ENCODE peak calls at places on chromosome 13, in four cellular contexts. One of them, this sample, is unnamed.

GRCh38 chr13:50626031-50626643 is 217.4 kb downstream of the DLEU7 start:
- DNase-seq in upper lobe of right lung: no peak
- DNase-seq in tibial nerve: no peak
- DNase-seq in left lung: no peak
- DNase-seq in this sample: peak; percentile 65

GRCh38 chr13:95247857-95248256 is 53.4 kb downstream of the ABCC4 start:
- DNase-seq in tibial nerve: no peak
- DNase-seq in left lung: no peak
- DNase-seq in upper lobe of right lung: no peak
- DNase-seq in this sample: no peak

GRCh38 chr13:112526146-112526853 is 61.7 kb downstream of the TUBGCP3 start:
- DNase-seq in upper lobe of right lung: no peak
- DNase-seq in left lung: no peak
- DNase-seq in tibial nerve: no peak
- DNase-seq in this sample: no peak

GRCh38 chr13:33004454-33004853 is 11.8 kb upstream of the KL start:
- DNase-seq in left lung: no peak
- DNase-seq in tibial nerve: no peak
- DNase-seq in upper lobe of right lung: no peak
- DNase-seq in this sample: no peak

GRCh38 chr13:98103942-98104880 is 38.7 kb upstream of the FARP1 start:
- DNase-seq in left lung: no peak
- DNase-seq in tibial nerve: no peak
- DNase-seq in upper lobe of right lung: no peak
- DNase-seq in this sample: no peak

GRCh38 chr13:80341098-80341701 is at the start of gene SPRY2:
- DNase-seq in left lung: peak; percentile 95
- DNase-seq in upper lobe of right lung: peak; percentile 95
- DNase-seq in tibial nerve: peak; percentile 91
- DNase-seq in this sample: peak; percentile 70

GRCh38 chr13:105441406-105441805 is 1094.1 kb downstream of the EFNB2 start:
- DNase-seq in tibial nerve: no peak
- DNase-seq in left lung: no peak
- DNase-seq in upper lobe of right lung: no peak
- DNase-seq in this sample: no peak

GRCh38 chr13:110403315-110403714 is 96.2 kb downstream of the COL4A2 start:
- DNase-seq in left lung: no peak
- DNase-seq in tibial nerve: no peak
- DNase-seq in upper lobe of right lung: no peak
- DNase-seq in this sample: peak; percentile 83

GRCh38 chr13:29883941-29884518 is 33.6 kb upstream of the UBL3 start:
- DNase-seq in tibial nerve: no peak
- DNase-seq in upper lobe of right lung: no peak
- DNase-seq in left lung: no peak
- DNase-seq in this sample: no peak

GRCh38 chr13:51237887-51238286 is 15.7 kb downstream of the FAM124A start:
- DNase-seq in tibial nerve: no peak
- DNase-seq in upper lobe of right lung: no peak
- DNase-seq in left lung: no peak
- DNase-seq in this sample: no peak

GRCh38 chr13:96532804-96533203 is 442.9 kb downstream of the HS6ST3 start:
- DNase-seq in upper lobe of right lung: no peak
- DNase-seq in left lung: no peak
- DNase-seq in tibial nerve: no peak
- DNase-seq in this sample: no peak

GRCh38 chr13:48018637-48019036 is 17.6 kb upstream of the SUCLA2 start:
- DNase-seq in tibial nerve: no peak
- DNase-seq in left lung: no peak
- DNase-seq in upper lobe of right lung: no peak
- DNase-seq in this sample: no peak

GRCh38 chr13:98979012-98979411 is 1.1 kb upstream of the DOCK9 start:
- DNase-seq in left lung: no peak
- DNase-seq in upper lobe of right lung: no peak
- DNase-seq in tibial nerve: no peak
- DNase-seq in this sample: no peak

GRCh38 chr13:22064854-22065646 is 394.2 kb downstream of the FGF9 start:
- DNase-seq in upper lobe of right lung: no peak
- DNase-seq in tibial nerve: no peak
- DNase-seq in left lung: no peak
- DNase-seq in this sample: no peak

GRCh38 chr13:59424661-59425060 is 739.1 kb downstream of the DIAPH3 start:
- DNase-seq in tibial nerve: no peak
- DNase-seq in upper lobe of right lung: no peak
- DNase-seq in left lung: no peak
- DNase-seq in this sample: no peak

GRCh38 chr13:44396963-44397580 is 23.4 kb downstream of the SERP2 start:
- DNase-seq in left lung: no peak
- DNase-seq in upper lobe of right lung: no peak
- DNase-seq in tibial nerve: no peak
- DNase-seq in this sample: peak; percentile 15

GRCh38 chr13:52454459-52454824 is 836 bp upstream of the CKAP2 start:
- DNase-seq in left lung: no peak
- DNase-seq in upper lobe of right lung: no peak
- DNase-seq in tibial nerve: no peak
- DNase-seq in this sample: no peak

GRCh38 chr13:103104340-103104739 is 38.1 kb upstream of the SLC10A2 start:
- DNase-seq in tibial nerve: no peak
- DNase-seq in upper lobe of right lung: no peak
- DNase-seq in left lung: no peak
- DNase-seq in this sample: no peak

GRCh38 chr13:107721436-107721835 is 493.9 kb downstream of the LIG4 start:
- DNase-seq in upper lobe of right lung: no peak
- DNase-seq in left lung: no peak
- DNase-seq in tibial nerve: no peak
- DNase-seq in this sample: no peak

GRCh38 chr13:57630661-57631606 is 610 bp upstream of the PCDH17 start:
- DNase-seq in left lung: peak; percentile 57
- DNase-seq in upper lobe of right lung: peak; percentile 41
- DNase-seq in tibial nerve: no peak
- DNase-seq in this sample: no peak

GRCh38 chr13:114311908-114312307 is 2.4 kb upstream of the CHAMP1 start:
- DNase-seq in left lung: no peak
- DNase-seq in upper lobe of right lung: no peak
- DNase-seq in tibial nerve: no peak
- DNase-seq in this sample: no peak

GRCh38 chr13:50690020-50690419 is 153.5 kb downstream of the DLEU7 start:
- DNase-seq in left lung: no peak
- DNase-seq in tibial nerve: no peak
- DNase-seq in upper lobe of right lung: no peak
- DNase-seq in this sample: no peak

GRCh38 chr13:98175823-98176222 is 1.2 kb downstream of the RNF113B start:
- DNase-seq in upper lobe of right lung: no peak
- DNase-seq in left lung: no peak
- DNase-seq in tibial nerve: no peak
- DNase-seq in this sample: no peak

GRCh38 chr13:110306960-110307696 is at the start of the genes COL4A1 and COL4A2:
- DNase-seq in left lung: no peak
- DNase-seq in upper lobe of right lung: peak; percentile 78
- DNase-seq in tibial nerve: peak; percentile 64
- DNase-seq in this sample: no peak

GRCh38 chr13:103839460-103839859 is 773.2 kb upstream of the SLC10A2 start:
- DNase-seq in left lung: no peak
- DNase-seq in tibial nerve: no peak
- DNase-seq in upper lobe of right lung: no peak
- DNase-seq in this sample: no peak

GRCh38 chr13:29925457-29925856 is 75.0 kb upstream of the UBL3 start:
- DNase-seq in tibial nerve: peak; percentile 87
- DNase-seq in upper lobe of right lung: peak; percentile 72
- DNase-seq in left lung: no peak
- DNase-seq in this sample: no peak

GRCh38 chr13:74136089-74136658 is 2.0 kb upstream of the KLF12 start:
- DNase-seq in upper lobe of right lung: peak; percentile 64
- DNase-seq in left lung: peak; percentile 76
- DNase-seq in tibial nerve: peak; percentile 27
- DNase-seq in this sample: no peak

GRCh38 chr13:61880576-61881283 is 465.1 kb upstream of the PCDH20 start:
- DNase-seq in left lung: no peak
- DNase-seq in upper lobe of right lung: no peak
- DNase-seq in tibial nerve: no peak
- DNase-seq in this sample: no peak

GRCh38 chr13:105616313-105617075 is 919.0 kb downstream of the EFNB2 start:
- DNase-seq in left lung: no peak
- DNase-seq in tibial nerve: no peak
- DNase-seq in upper lobe of right lung: no peak
- DNase-seq in this sample: no peak

GRCh38 chr13:99040536-99041141 is 62.8 kb upstream of the DOCK9 start:
- DNase-seq in upper lobe of right lung: no peak
- DNase-seq in left lung: no peak
- DNase-seq in tibial nerve: no peak
- DNase-seq in this sample: no peak

GRCh38 chr13:42486711-42487198 is 87.2 kb upstream of the TNFSF11 start:
- DNase-seq in tibial nerve: no peak
- DNase-seq in left lung: no peak
- DNase-seq in upper lobe of right lung: no peak
- DNase-seq in this sample: peak; percentile 16

GRCh38 chr13:99357149-99357596 is 50.0 kb upstream of the GPR183 start:
- DNase-seq in left lung: no peak
- DNase-seq in upper lobe of right lung: no peak
- DNase-seq in tibial nerve: no peak
- DNase-seq in this sample: no peak

GRCh38 chr13:21326155-21327030 is 132.7 kb downstream of the ZDHHC20 start:
- DNase-seq in upper lobe of right lung: peak; percentile 67
- DNase-seq in left lung: no peak
- DNase-seq in tibial nerve: no peak
- DNase-seq in this sample: peak; percentile 31

GRCh38 chr13:93963266-93964131 is 516.0 kb downstream of the DCT start:
- DNase-seq in upper lobe of right lung: no peak
- DNase-seq in left lung: no peak
- DNase-seq in tibial nerve: no peak
- DNase-seq in this sample: no peak

GRCh38 chr13:61094865-61095264 is 320.8 kb downstream of the PCDH20 start:
- DNase-seq in tibial nerve: no peak
- DNase-seq in left lung: no peak
- DNase-seq in upper lobe of right lung: no peak
- DNase-seq in this sample: no peak

GRCh38 chr13:110412132-110412912 is 105.2 kb downstream of the COL4A2 start:
- DNase-seq in upper lobe of right lung: peak; percentile 85
- DNase-seq in left lung: no peak
- DNase-seq in tibial nerve: peak; percentile 95
- DNase-seq in this sample: peak; percentile 97

GRCh38 chr13:33606692-33607091 is 211.3 kb upstream of the RFC3 start:
- DNase-seq in upper lobe of right lung: no peak
- DNase-seq in tibial nerve: no peak
- DNase-seq in left lung: no peak
- DNase-seq in this sample: no peak

GRCh38 chr13:23510979-23511735 is 59.1 kb upstream of the TNFRSF19 start:
- DNase-seq in left lung: no peak
- DNase-seq in tibial nerve: no peak
- DNase-seq in upper lobe of right lung: no peak
- DNase-seq in this sample: no peak
- TF ChIP-seq CTCF in left lung: no peak
- TF ChIP-seq CTCF in tibial nerve: no peak
- TF ChIP-seq CTCF in upper lobe of right lung: no peak
- TF ChIP-seq CTCF in this sample: peak; percentile 29

GRCh38 chr13:40992678-40993077 is 26.4 kb downstream of the ELF1 start:
- DNase-seq in left lung: no peak
- DNase-seq in upper lobe of right lung: no peak
- DNase-seq in tibial nerve: no peak
- DNase-seq in this sample: no peak

GRCh38 chr13:40995997-40996396 is 23.1 kb downstream of the ELF1 start:
- DNase-seq in left lung: no peak
- DNase-seq in tibial nerve: no peak
- DNase-seq in upper lobe of right lung: no peak
- DNase-seq in this sample: no peak

GRCh38 chr13:40993987-40994386 is 25.1 kb downstream of the ELF1 start:
- DNase-seq in tibial nerve: no peak
- DNase-seq in left lung: no peak
- DNase-seq in upper lobe of right lung: no peak
- DNase-seq in this sample: no peak

GRCh38 chr13:40994581-40995230 is 24.4 kb downstream of the ELF1 start:
- DNase-seq in left lung: no peak
- DNase-seq in upper lobe of right lung: no peak
- DNase-seq in tibial nerve: no peak
- DNase-seq in this sample: no peak

DNA sequence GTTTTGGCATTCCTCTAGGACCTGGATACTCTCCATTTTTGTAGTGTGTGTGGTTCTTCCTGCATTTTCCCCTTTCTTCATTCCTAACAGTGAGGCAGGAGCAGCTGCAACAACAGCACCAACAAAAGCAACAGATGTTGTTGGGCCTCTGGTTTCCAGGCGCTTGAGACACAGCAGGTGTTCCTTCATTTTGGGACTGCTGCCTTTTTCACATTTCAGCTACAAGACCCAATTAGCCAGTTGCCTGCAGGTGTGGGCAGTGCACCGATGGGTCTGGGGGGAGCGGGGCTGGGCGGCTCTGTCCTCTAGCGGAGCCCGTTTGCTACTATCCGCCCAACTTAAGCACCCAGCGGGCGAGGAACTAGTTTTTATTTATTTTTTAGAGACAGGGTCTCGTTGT is 26.0 kb downstream of the ELF1 start:
- DNase-seq in tibial nerve: no peak
- DNase-seq in upper lobe of right lung: no peak
- DNase-seq in left lung: no peak
- DNase-seq in this sample: no peak
- H3K36me3 ChIP-seq in tibial nerve: no peaks in the 10 kb centered on the region
- H3K36me3 ChIP-seq in upper lobe of right lung: no peaks in the 10 kb centered on the region
- H3K36me3 ChIP-seq in left lung: peaks cover 6% of the 10 kb centered on the region
- H3K36me3 ChIP-seq in this sample: peaks cover 1% of the 10 kb centered on the region

GRCh38 chr13:37303610-37304009 is 198.1 kb upstream of the CSNK1A1L start:
- DNase-seq in upper lobe of right lung: no peak
- DNase-seq in left lung: no peak
- DNase-seq in tibial nerve: no peak
- DNase-seq in this sample: no peak

GRCh38 chr13:37306778-37307544 is 201.5 kb upstream of the CSNK1A1L start:
- DNase-seq in upper lobe of right lung: no peak
- DNase-seq in left lung: no peak
- DNase-seq in tibial nerve: no peak
- DNase-seq in this sample: peak; percentile 91
- TF ChIP-seq CTCF in upper lobe of right lung: no peak
- TF ChIP-seq CTCF in left lung: no peak
- TF ChIP-seq CTCF in tibial nerve: no peak
- TF ChIP-seq CTCF in this sample: no peak

GRCh38 chr13:31150315-31150985 is 11.3 kb downstream of the HSPH1 start:
- DNase-seq in upper lobe of right lung: no peak
- DNase-seq in left lung: no peak
- DNase-seq in tibial nerve: no peak
- DNase-seq in this sample: no peak

GRCh38 chr13:31149604-31150003 is 12.1 kb downstream of the HSPH1 start:
- DNase-seq in upper lobe of right lung: no peak
- DNase-seq in tibial nerve: no peak
- DNase-seq in left lung: no peak
- DNase-seq in this sample: no peak

DNA sequence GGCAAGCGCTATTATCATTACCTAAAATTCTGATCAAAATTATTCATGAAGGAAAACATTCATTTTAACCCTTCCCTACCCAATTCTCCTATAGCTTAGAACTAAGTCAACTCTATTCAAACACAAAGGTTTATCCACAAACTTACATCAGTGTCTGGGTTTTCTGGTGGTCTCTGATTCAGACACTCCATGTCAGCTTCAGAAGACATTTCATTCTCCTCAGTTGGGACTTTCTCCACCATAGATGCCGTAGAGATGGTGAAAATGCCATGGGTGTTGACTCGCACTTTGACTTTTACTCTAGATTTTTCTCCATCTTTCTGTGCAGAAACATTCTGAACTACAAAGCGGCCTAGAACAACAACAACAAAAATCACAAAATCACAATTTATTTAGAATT is 16.3 kb downstream of the HSPH1 start:
- DNase-seq in left lung: no peak
- DNase-seq in upper lobe of right lung: no peak
- DNase-seq in tibial nerve: no peak
- DNase-seq in this sample: no peak
- H3K36me3 ChIP-seq in left lung: peaks cover 98% of the 10 kb centered on the region
- H3K36me3 ChIP-seq in upper lobe of right lung: peaks cover 100% of the 10 kb centered on the region
- H3K36me3 ChIP-seq in tibial nerve: peaks cover 8% of the 10 kb centered on the region
- H3K36me3 ChIP-seq in this sample: peaks cover 2% of the 10 kb centered on the region

This sample was measured in BJ.